ENCODE peak calls at places on chromosomes 2 and 18, in five cellular contexts. One of them, this sample, is unnamed.

GRCh38 chr2:240983361-240983995 is 14.9 kb upstream of the SNED1 start:
- DNase-seq in GM12864: no peak
- DNase-seq in colonic mucosa: no peak
- DNase-seq in AG04450: no peak
- DNase-seq in dorsolateral prefrontal cortex: no peak
- DNase-seq in this sample: peak

GRCh38 chr2:3469486-3469885 is 49.8 kb downstream of the ADI1 start:
- DNase-seq in colonic mucosa: no peak
- DNase-seq in GM12864: no peak
- DNase-seq in AG04450: no peak
- DNase-seq in dorsolateral prefrontal cortex: no peak
- DNase-seq in this sample: no peak

GRCh38 chr2:229196448-229196847 is 74.6 kb downstream of the PID1 start:
- DNase-seq in dorsolateral prefrontal cortex: no peak
- DNase-seq in GM12864: no peak
- DNase-seq in AG04450: no peak
- DNase-seq in colonic mucosa: no peak
- DNase-seq in this sample: no peak

GRCh38 chr2:143525006-143525405 is 395.8 kb downstream of the ARHGAP15 start:
- DNase-seq in dorsolateral prefrontal cortex: no peak
- DNase-seq in colonic mucosa: no peak
- DNase-seq in AG04450: no peak
- DNase-seq in GM12864: no peak
- DNase-seq in this sample: no peak

GRCh38 chr2:216318470-216318869 is 53.8 kb downstream of the MARCHF4 start:
- DNase-seq in colonic mucosa: no peak
- DNase-seq in dorsolateral prefrontal cortex: no peak
- DNase-seq in AG04450: no peak
- DNase-seq in GM12864: no peak
- DNase-seq in this sample: no peak

GRCh38 chr2:144256996-144257707 is 262.8 kb downstream of the ZEB2 start:
- DNase-seq in AG04450: no peak
- DNase-seq in dorsolateral prefrontal cortex: no peak
- DNase-seq in colonic mucosa: no peak
- DNase-seq in GM12864: no peak
- DNase-seq in this sample: peak

GRCh38 chr2:234626566-234627130 is 129.8 kb upstream of the ARL4C start:
- DNase-seq in dorsolateral prefrontal cortex: no peak
- DNase-seq in AG04450: no peak
- DNase-seq in GM12864: no peak
- DNase-seq in colonic mucosa: no peak
- DNase-seq in this sample: no peak

GRCh38 chr2:172375247-172375646 is 52.1 kb upstream of the ITGA6 start:
- DNase-seq in GM12864: no peak
- DNase-seq in AG04450: no peak
- DNase-seq in dorsolateral prefrontal cortex: no peak
- DNase-seq in colonic mucosa: no peak
- DNase-seq in this sample: peak

GRCh38 chr2:188245230-188245629 is 46.4 kb upstream of the GULP1 start:
- DNase-seq in colonic mucosa: no peak
- DNase-seq in GM12864: no peak
- DNase-seq in dorsolateral prefrontal cortex: no peak
- DNase-seq in AG04450: no peak
- DNase-seq in this sample: no peak

GRCh38 chr2:25936889-25937545 is 45.3 kb downstream of the KIF3C start:
- DNase-seq in GM12864: no peak
- DNase-seq in AG04450: no peak
- DNase-seq in dorsolateral prefrontal cortex: no peak
- DNase-seq in colonic mucosa: no peak
- DNase-seq in this sample: no peak

GRCh38 chr2:162435157-162435556 is 91.2 kb downstream of the GCA start:
- DNase-seq in colonic mucosa: no peak
- DNase-seq in dorsolateral prefrontal cortex: no peak
- DNase-seq in GM12864: no peak
- DNase-seq in AG04450: no peak
- DNase-seq in this sample: no peak

DNA sequence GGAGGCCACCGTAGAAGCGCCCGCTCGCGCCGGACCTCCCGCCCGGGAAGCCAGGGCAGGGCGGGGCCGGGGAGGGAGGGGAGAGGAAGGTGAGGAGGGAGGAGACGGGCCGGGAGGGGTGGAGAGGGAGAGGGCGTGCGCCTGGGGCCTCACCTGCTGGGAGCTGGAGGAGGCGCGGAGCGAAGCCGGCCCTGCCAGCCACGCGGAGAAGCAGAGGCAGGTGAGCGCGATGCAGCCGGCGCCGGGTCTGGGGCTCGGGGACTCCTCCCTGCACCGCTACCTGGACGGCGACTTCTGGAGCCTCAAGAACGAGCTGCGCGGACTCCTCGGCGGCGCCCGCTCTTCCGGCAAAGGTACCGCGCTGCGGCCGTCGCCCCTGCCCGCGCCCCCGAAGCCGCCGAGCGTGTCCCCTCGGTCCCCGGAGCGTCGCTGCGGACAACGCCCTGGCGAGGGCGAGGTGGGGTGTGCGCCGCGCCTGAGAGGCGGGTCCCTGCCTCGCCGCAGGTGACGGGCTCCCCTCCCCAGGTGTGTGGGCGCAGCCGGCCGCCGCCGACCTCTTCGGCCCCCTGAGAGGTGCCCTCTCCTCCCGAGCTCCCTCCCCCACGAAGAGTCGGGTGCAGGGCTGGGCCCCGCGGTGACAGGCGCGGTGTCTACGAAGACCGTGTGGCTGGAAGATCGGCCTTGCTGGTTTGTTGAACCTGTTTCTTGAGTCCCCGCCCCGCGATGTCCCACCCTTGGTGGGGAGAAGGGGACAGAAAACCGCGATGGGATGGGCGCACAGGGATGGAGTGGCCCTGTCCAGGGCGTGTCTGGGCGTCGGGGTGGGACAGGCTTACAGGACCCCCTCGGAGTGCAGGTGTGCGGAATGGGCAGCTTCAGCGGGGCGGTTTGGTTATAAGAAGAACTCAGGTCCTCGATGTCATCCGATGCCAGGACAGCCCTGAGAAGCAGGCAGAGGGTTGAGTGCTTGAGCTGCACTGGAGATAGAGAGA is at the start of gene ACOXL:
- DNase-seq in GM12864: no peak
- DNase-seq in colonic mucosa: peak
- DNase-seq in AG04450: no peak
- DNase-seq in dorsolateral prefrontal cortex: no peak
- DNase-seq in this sample: no peak
- H3K4me3 ChIP-seq in GM12864: peak
- H3K4me3 ChIP-seq in colonic mucosa: peak
- H3K4me3 ChIP-seq in AG04450: no peak
- H3K4me3 ChIP-seq in dorsolateral prefrontal cortex: peak
- H3K4me3 ChIP-seq in this sample: no peak

DNA sequence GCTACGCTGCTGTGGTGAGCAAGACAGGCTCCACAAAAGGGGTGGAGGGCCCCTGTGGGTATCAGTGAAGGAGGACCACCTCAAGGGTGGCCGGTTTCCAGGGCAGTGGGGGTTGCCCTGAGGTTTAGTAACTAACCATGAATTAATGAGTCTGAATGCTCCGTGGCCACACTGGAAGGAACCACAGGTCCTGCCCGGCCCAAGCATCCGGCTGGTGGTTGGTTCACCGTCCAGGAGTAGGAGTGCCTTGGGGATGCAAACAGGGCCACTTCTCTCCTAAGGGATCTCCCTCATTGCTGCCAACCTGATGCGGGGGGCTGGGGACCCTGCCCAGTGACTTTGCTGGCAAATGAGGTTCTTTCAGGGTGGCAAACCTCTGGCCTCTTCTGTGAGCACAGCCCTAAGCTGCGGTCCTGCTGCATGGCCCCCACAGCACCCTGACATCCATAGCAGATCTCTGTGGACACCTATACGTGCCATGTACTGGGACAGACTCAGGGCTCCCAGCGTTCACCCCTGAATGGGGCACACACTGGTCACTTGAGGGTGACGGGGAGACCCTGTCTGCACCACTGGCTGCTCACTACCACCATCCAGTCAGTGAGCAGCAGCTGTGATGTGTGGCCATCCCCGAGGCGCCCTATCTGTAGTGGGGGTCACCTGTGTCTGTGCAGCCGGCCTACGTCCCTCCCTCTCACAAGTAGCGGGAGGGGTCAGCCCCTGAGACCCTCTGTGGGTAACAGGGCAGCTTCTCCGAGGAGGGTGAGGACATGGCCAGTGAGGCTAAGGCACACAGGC is 41.6 kb downstream of the HS6ST1 start:
- DNase-seq in dorsolateral prefrontal cortex: peak
- DNase-seq in colonic mucosa: no peak
- DNase-seq in AG04450: no peak
- DNase-seq in GM12864: no peak
- DNase-seq in this sample: no peak
- H3K4me3 ChIP-seq in dorsolateral prefrontal cortex: no peak
- H3K4me3 ChIP-seq in colonic mucosa: no peak
- H3K4me3 ChIP-seq in AG04450: no peak
- H3K4me3 ChIP-seq in GM12864: no peak
- H3K4me3 ChIP-seq in this sample: no peak

DNA sequence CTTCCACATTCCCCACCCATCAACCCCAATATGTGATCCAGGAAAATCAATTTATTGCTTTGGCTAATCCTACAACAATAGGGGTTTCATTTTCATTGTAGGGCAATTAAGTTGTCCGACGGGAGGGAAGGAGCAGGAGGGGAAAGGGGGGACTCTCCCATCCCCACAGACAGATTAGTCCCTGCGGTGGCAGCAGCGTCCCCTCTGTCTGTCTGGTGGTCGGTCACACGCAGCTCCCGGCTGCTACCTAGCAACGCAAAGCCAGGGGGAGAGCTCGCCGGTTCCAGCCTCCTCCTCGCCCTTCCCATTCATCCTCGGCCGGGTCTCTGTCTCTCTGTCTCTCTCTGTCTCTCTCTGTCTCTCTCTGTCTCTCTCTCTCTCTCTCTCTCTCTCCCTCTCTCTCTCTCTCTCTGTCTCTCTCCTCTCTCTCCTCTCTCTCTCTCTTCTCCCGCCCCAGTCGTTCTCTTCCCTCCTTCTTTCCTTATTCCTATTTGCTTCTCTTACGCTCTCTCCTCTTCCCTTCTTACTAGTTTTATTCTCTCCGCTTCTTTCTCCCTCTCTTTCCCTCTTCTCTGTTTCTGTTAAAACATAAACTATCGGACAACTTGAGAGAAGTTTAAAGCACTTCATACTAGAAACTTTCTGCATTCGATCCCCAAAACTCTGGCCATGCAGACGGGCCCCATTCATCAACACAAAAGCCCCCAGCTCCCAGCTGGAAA is 1.2 kb downstream of the LRP2 start:
- DNase-seq in GM12864: no peak
- DNase-seq in dorsolateral prefrontal cortex: no peak
- DNase-seq in AG04450: no peak
- DNase-seq in colonic mucosa: no peak
- DNase-seq in this sample: no peak
- H3K4me3 ChIP-seq in GM12864: no peak
- H3K4me3 ChIP-seq in dorsolateral prefrontal cortex: peak
- H3K4me3 ChIP-seq in AG04450: peak
- H3K4me3 ChIP-seq in colonic mucosa: peak
- H3K4me3 ChIP-seq in this sample: no peak

DNA sequence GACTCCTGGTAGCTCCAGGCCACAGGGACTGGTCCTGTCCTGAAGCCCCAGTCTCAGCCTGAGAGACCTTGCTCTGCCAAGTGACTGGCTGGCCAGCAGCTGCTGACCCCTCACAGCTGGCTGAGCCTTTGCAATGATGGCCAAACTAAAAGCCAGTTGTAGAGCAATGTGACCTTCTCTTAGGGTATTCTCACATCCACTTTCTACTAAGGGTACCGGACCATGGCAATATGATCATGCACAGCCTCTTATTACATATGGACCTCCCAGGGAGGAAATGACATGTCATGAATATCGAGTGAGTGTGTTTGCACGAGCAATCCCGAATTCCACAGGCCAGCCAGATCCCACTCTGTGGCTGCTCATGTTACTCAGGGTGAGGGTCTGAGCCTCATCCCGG is 213.9 kb downstream of the VAPA start:
- DNase-seq in colonic mucosa: peak
- DNase-seq in AG04450: no peak
- DNase-seq in GM12864: no peak
- DNase-seq in dorsolateral prefrontal cortex: no peak
- DNase-seq in this sample: no peak
- H3K4me3 ChIP-seq in colonic mucosa: no peak
- H3K4me3 ChIP-seq in AG04450: no peak
- H3K4me3 ChIP-seq in GM12864: no peak
- H3K4me3 ChIP-seq in dorsolateral prefrontal cortex: no peak
- H3K4me3 ChIP-seq in this sample: no peak